ENCODE peak calls at places on chromosomes 3 and 15, in nine cellular contexts. One of them, this sample, is unnamed.
A peak's percentile ranks its signal among the peaks of the same experiment; 100 is the strongest.

GRCh38 chr3:38354588-38355344 is 8.2 kb downstream of the XYLB start:
- DNase-seq in fibroblast of lung: peak; percentile 61
- DNase-seq in HCT116: no peak
- DNase-seq in neural crest cell: no peak
- DNase-seq in nephron progenitor cell: no peak
- DNase-seq in transverse colon: peak; percentile 53
- DNase-seq in neural progenitor cell: no peak
- DNase-seq in heart left ventricle: no peak
- DNase-seq in fibroblast of pulmonary artery: peak; percentile 73
- DNase-seq in this sample: peak; percentile 71

GRCh38 chr3:138172625-138173024 is 2.1 kb downstream of the DBR1 start:
- DNase-seq in fibroblast of lung: no peak
- DNase-seq in HCT116: no peak
- DNase-seq in neural crest cell: no peak
- DNase-seq in nephron progenitor cell: no peak
- DNase-seq in transverse colon: no peak
- DNase-seq in neural progenitor cell: no peak
- DNase-seq in heart left ventricle: no peak
- DNase-seq in fibroblast of pulmonary artery: no peak
- DNase-seq in this sample: no peak

GRCh38 chr3:17233398-17233800 is 348.6 kb downstream of the PLCL2 start:
- DNase-seq in fibroblast of lung: peak; percentile 72
- DNase-seq in HCT116: peak; percentile 52
- DNase-seq in neural crest cell: peak; percentile 14
- DNase-seq in nephron progenitor cell: peak; percentile 4
- DNase-seq in transverse colon: no peak
- DNase-seq in neural progenitor cell: peak; percentile 74
- DNase-seq in heart left ventricle: no peak
- DNase-seq in fibroblast of pulmonary artery: peak; percentile 69
- DNase-seq in this sample: peak; percentile 67

GRCh38 chr3:53628546-53629395 is 134.4 kb downstream of the CACNA1D start:
- DNase-seq in fibroblast of lung: no peak
- DNase-seq in HCT116: no peak
- DNase-seq in neural crest cell: no peak
- DNase-seq in nephron progenitor cell: no peak
- DNase-seq in transverse colon: no peak
- DNase-seq in neural progenitor cell: peak; percentile 18
- DNase-seq in heart left ventricle: no peak
- DNase-seq in fibroblast of pulmonary artery: no peak
- DNase-seq in this sample: no peak

GRCh38 chr3:60055765-60056164 is 1005.9 kb upstream of the CFAP20DC start:
- DNase-seq in fibroblast of lung: peak; percentile 82
- DNase-seq in HCT116: no peak
- DNase-seq in neural crest cell: no peak
- DNase-seq in nephron progenitor cell: no peak
- DNase-seq in transverse colon: no peak
- DNase-seq in neural progenitor cell: no peak
- DNase-seq in heart left ventricle: no peak
- DNase-seq in fibroblast of pulmonary artery: no peak
- DNase-seq in this sample: no peak

GRCh38 chr3:124383846-124384483 is 346.3 kb upstream of the UMPS start:
- DNase-seq in fibroblast of lung: no peak
- DNase-seq in HCT116: no peak
- DNase-seq in neural crest cell: no peak
- DNase-seq in nephron progenitor cell: no peak
- DNase-seq in transverse colon: no peak
- DNase-seq in neural progenitor cell: no peak
- DNase-seq in heart left ventricle: no peak
- DNase-seq in fibroblast of pulmonary artery: no peak
- DNase-seq in this sample: no peak

GRCh38 chr15:52462806-52463360 is 65.8 kb downstream of the MYO5A start:
- DNase-seq in fibroblast of lung: no peak
- DNase-seq in HCT116: no peak
- DNase-seq in neural crest cell: no peak
- DNase-seq in nephron progenitor cell: no peak
- DNase-seq in transverse colon: no peak
- DNase-seq in neural progenitor cell: no peak
- DNase-seq in heart left ventricle: no peak
- DNase-seq in fibroblast of pulmonary artery: no peak
- DNase-seq in this sample: no peak

GRCh38 chr15:37744521-37744920 is 189.9 kb upstream of the TMCO5A start:
- DNase-seq in fibroblast of lung: no peak
- DNase-seq in HCT116: no peak
- DNase-seq in neural crest cell: no peak
- DNase-seq in nephron progenitor cell: no peak
- DNase-seq in transverse colon: no peak
- DNase-seq in neural progenitor cell: no peak
- DNase-seq in heart left ventricle: no peak
- DNase-seq in fibroblast of pulmonary artery: no peak
- DNase-seq in this sample: no peak

GRCh38 chr15:43762824-43763223 is 13.9 kb downstream of the ELL3 start:
- DNase-seq in fibroblast of lung: peak; percentile 24
- DNase-seq in HCT116: no peak
- DNase-seq in neural crest cell: no peak
- DNase-seq in nephron progenitor cell: no peak
- DNase-seq in transverse colon: no peak
- DNase-seq in neural progenitor cell: no peak
- DNase-seq in heart left ventricle: no peak
- DNase-seq in fibroblast of pulmonary artery: no peak
- DNase-seq in this sample: peak; percentile 16

GRCh38 chr15:41501191-41501917 is 7.7 kb downstream of the ITPKA start:
- DNase-seq in fibroblast of lung: peak; percentile 37
- DNase-seq in HCT116: no peak
- DNase-seq in neural crest cell: peak; percentile 23
- DNase-seq in nephron progenitor cell: peak; percentile 52
- DNase-seq in transverse colon: no peak
- DNase-seq in neural progenitor cell: peak; percentile 65
- DNase-seq in heart left ventricle: no peak
- DNase-seq in fibroblast of pulmonary artery: no peak
- DNase-seq in this sample: no peak

GRCh38 chr15:87874896-87875661 is 381.5 kb downstream of the NTRK3 start:
- DNase-seq in fibroblast of lung: peak; percentile 81
- DNase-seq in HCT116: no peak
- DNase-seq in neural crest cell: peak; percentile 36
- DNase-seq in nephron progenitor cell: peak; percentile 48
- DNase-seq in transverse colon: no peak
- DNase-seq in neural progenitor cell: peak; percentile 85
- DNase-seq in heart left ventricle: peak; percentile 33
- DNase-seq in fibroblast of pulmonary artery: peak; percentile 17
- DNase-seq in this sample: peak; percentile 66

GRCh38 chr3:71117572-71118247 is 465.8 kb downstream of the FOXP1 start:
- DNase-seq in fibroblast of lung: peak; percentile 71
- DNase-seq in HCT116: no peak
- DNase-seq in neural crest cell: no peak
- DNase-seq in nephron progenitor cell: no peak
- DNase-seq in transverse colon: no peak
- DNase-seq in neural progenitor cell: no peak
- DNase-seq in heart left ventricle: no peak
- DNase-seq in fibroblast of pulmonary artery: no peak
- DNase-seq in this sample: peak; percentile 53

GRCh38 chr15:24971052-24971451 is 16.3 kb downstream of the SNRPN start:
- DNase-seq in fibroblast of lung: no peak
- DNase-seq in HCT116: no peak
- DNase-seq in neural crest cell: no peak
- DNase-seq in nephron progenitor cell: no peak
- DNase-seq in transverse colon: no peak
- DNase-seq in neural progenitor cell: no peak
- DNase-seq in heart left ventricle: no peak
- DNase-seq in fibroblast of pulmonary artery: no peak
- DNase-seq in this sample: no peak

GRCh38 chr3:139689122-139689521 is 11.3 kb upstream of the NMNAT3 start:
- DNase-seq in fibroblast of lung: no peak
- DNase-seq in HCT116: no peak
- DNase-seq in neural crest cell: no peak
- DNase-seq in nephron progenitor cell: peak; percentile 26
- DNase-seq in transverse colon: no peak
- DNase-seq in neural progenitor cell: peak; percentile 95
- DNase-seq in heart left ventricle: no peak
- DNase-seq in fibroblast of pulmonary artery: no peak
- DNase-seq in this sample: no peak

GRCh38 chr3:157392104-157392503 is 44.5 kb upstream of the PTX3 start:
- DNase-seq in fibroblast of lung: no peak
- DNase-seq in HCT116: no peak
- DNase-seq in neural crest cell: no peak
- DNase-seq in nephron progenitor cell: no peak
- DNase-seq in transverse colon: no peak
- DNase-seq in neural progenitor cell: no peak
- DNase-seq in heart left ventricle: no peak
- DNase-seq in fibroblast of pulmonary artery: no peak
- DNase-seq in this sample: no peak

GRCh38 chr3:52535411-52536111 is 844 bp upstream of the UQCC5 start:
- DNase-seq in fibroblast of lung: no peak
- DNase-seq in HCT116: no peak
- DNase-seq in neural crest cell: no peak
- DNase-seq in nephron progenitor cell: no peak
- DNase-seq in transverse colon: no peak
- DNase-seq in neural progenitor cell: no peak
- DNase-seq in heart left ventricle: peak; percentile 26
- DNase-seq in fibroblast of pulmonary artery: no peak
- DNase-seq in this sample: no peak

GRCh38 chr3:52536112-52536368 is 365 bp upstream of the UQCC5 start:
- DNase-seq in fibroblast of lung: no peak
- DNase-seq in HCT116: no peak
- DNase-seq in neural crest cell: no peak
- DNase-seq in nephron progenitor cell: no peak
- DNase-seq in transverse colon: no peak
- DNase-seq in neural progenitor cell: no peak
- DNase-seq in heart left ventricle: no peak
- DNase-seq in fibroblast of pulmonary artery: no peak
- DNase-seq in this sample: no peak

GRCh38 chr3:52537165-52537635 is 795 bp downstream of the UQCC5 start:
- DNase-seq in fibroblast of lung: no peak
- DNase-seq in HCT116: no peak
- DNase-seq in neural crest cell: no peak
- DNase-seq in nephron progenitor cell: no peak
- DNase-seq in transverse colon: no peak
- DNase-seq in neural progenitor cell: no peak
- DNase-seq in heart left ventricle: no peak
- DNase-seq in fibroblast of pulmonary artery: no peak
- DNase-seq in this sample: no peak

GRCh38 chr3:52537726-52538421 is 1.5 kb downstream of the UQCC5 start:
- DNase-seq in fibroblast of lung: no peak
- DNase-seq in HCT116: no peak
- DNase-seq in neural crest cell: no peak
- DNase-seq in nephron progenitor cell: no peak
- DNase-seq in transverse colon: no peak
- DNase-seq in neural progenitor cell: no peak
- DNase-seq in heart left ventricle: no peak
- DNase-seq in fibroblast of pulmonary artery: no peak
- DNase-seq in this sample: no peak

GRCh38 chr3:52536369-52537164 is at the start of gene UQCC5:
- DNase-seq in fibroblast of lung: peak; percentile 99
- DNase-seq in HCT116: peak; percentile 96
- DNase-seq in neural crest cell: peak; percentile 91
- DNase-seq in nephron progenitor cell: peak; percentile 96
- DNase-seq in transverse colon: peak; percentile 98
- DNase-seq in neural progenitor cell: peak; percentile 100
- DNase-seq in heart left ventricle: peak; percentile 99
- DNase-seq in fibroblast of pulmonary artery: peak; percentile 99
- DNase-seq in this sample: peak; percentile 99
- TF ChIP-seq CTCF in fibroblast of lung: no peak
- TF ChIP-seq CTCF in HCT116: no peak
- TF ChIP-seq CTCF in neural crest cell: no peak
- TF ChIP-seq CTCF in nephron progenitor cell: no peak
- TF ChIP-seq CTCF in transverse colon: no peak
- TF ChIP-seq CTCF in neural progenitor cell: no peak
- TF ChIP-seq CTCF in heart left ventricle: no peak
- TF ChIP-seq CTCF in fibroblast of pulmonary artery: no peak
- TF ChIP-seq CTCF in this sample: peak; percentile 1

GRCh38 chr3:25520926-25521559 is 93.0 kb downstream of the RARB start:
- DNase-seq in fibroblast of lung: no peak
- DNase-seq in HCT116: no peak
- DNase-seq in neural crest cell: no peak
- DNase-seq in nephron progenitor cell: no peak
- DNase-seq in transverse colon: no peak
- DNase-seq in neural progenitor cell: no peak
- DNase-seq in heart left ventricle: no peak
- DNase-seq in fibroblast of pulmonary artery: no peak
- DNase-seq in this sample: no peak
- TF ChIP-seq CTCF in fibroblast of lung: no peak
- TF ChIP-seq CTCF in HCT116: no peak
- TF ChIP-seq CTCF in neural crest cell: no peak
- TF ChIP-seq CTCF in nephron progenitor cell: no peak
- TF ChIP-seq CTCF in transverse colon: no peak
- TF ChIP-seq CTCF in neural progenitor cell: no peak
- TF ChIP-seq CTCF in heart left ventricle: no peak
- TF ChIP-seq CTCF in fibroblast of pulmonary artery: no peak
- TF ChIP-seq CTCF in this sample: no peak

DNA sequence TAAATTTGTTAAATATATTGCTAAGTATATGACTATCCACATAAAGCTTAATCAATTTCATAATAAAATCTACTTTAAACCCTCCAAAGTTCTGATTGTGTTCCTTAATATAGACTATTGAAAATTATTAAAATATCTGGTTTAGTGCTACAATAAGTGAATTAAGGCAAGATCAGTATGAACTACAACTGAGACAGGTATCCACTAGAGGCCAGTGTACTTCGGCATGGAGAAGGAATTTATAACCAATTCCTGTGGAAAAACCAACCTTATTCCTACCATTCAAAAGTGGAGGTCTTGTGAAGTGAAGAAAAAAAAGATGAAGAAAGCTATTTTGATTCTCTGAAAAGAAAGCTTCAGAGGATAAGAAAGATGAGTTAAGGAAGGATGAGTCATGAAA is 237.7 kb downstream of the SUCLG2 start:
- DNase-seq in fibroblast of lung: peak; percentile 23
- DNase-seq in HCT116: no peak
- DNase-seq in neural crest cell: no peak
- DNase-seq in nephron progenitor cell: no peak
- DNase-seq in transverse colon: no peak
- DNase-seq in neural progenitor cell: no peak
- DNase-seq in heart left ventricle: no peak
- DNase-seq in fibroblast of pulmonary artery: no peak
- DNase-seq in this sample: peak; percentile 13
- TF ChIP-seq CTCF in fibroblast of lung: no peak
- TF ChIP-seq CTCF in HCT116: no peak
- TF ChIP-seq CTCF in neural crest cell: no peak
- TF ChIP-seq CTCF in nephron progenitor cell: no peak
- TF ChIP-seq CTCF in transverse colon: no peak
- TF ChIP-seq CTCF in neural progenitor cell: no peak
- TF ChIP-seq CTCF in heart left ventricle: no peak
- TF ChIP-seq CTCF in fibroblast of pulmonary artery: peak; percentile 34
- TF ChIP-seq CTCF in this sample: peak; percentile 42

DNA sequence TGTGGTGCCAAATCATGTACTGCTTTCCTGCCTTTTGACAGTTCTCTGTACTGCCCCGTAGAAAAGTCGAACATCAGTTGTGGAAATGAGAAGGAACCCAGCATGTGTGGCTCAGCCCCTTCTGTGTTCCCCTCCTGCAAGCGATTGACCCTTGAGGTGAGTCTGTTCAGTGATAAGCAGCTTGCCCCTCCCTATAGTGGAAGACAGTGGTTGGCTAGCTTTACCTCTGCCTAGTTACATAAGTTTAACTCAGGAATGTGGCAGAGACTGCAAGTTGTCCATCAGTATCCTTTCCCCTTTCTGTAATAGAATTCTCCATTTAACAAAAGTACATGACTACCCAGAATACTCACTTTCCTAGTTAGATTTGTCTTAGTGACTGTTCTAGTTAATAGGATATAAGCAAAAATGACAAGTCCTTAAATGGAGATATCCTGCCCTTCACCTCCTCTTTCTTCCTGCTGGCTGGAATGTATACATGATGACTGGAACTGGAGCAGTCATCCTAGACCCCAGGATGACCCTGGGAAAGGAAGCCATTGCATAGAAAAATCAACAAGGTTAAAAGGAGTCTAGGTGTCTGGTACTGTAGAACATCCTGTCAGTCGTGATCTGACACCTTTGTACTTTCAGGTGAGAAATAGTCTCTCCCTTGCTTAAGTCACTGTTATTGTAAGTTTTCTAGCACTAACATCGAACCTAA is 10.6 kb downstream of the SETMAR start:
- DNase-seq in fibroblast of lung: peak; percentile 6
- DNase-seq in HCT116: no peak
- DNase-seq in neural crest cell: no peak
- DNase-seq in nephron progenitor cell: no peak
- DNase-seq in transverse colon: no peak
- DNase-seq in neural progenitor cell: no peak
- DNase-seq in heart left ventricle: no peak
- DNase-seq in fibroblast of pulmonary artery: no peak
- DNase-seq in this sample: no peak
- TF ChIP-seq CTCF in fibroblast of lung: no peak
- TF ChIP-seq CTCF in HCT116: no peak
- TF ChIP-seq CTCF in neural crest cell: no peak
- TF ChIP-seq CTCF in nephron progenitor cell: no peak
- TF ChIP-seq CTCF in transverse colon: no peak
- TF ChIP-seq CTCF in neural progenitor cell: no peak
- TF ChIP-seq CTCF in heart left ventricle: no peak
- TF ChIP-seq CTCF in fibroblast of pulmonary artery: no peak
- TF ChIP-seq CTCF in this sample: no peak